ENCODE peak calls at places on chromosome 9, in eight cellular contexts. P is HCT116; K is CD4-positive, CD25-positive, alpha-beta regulatory T cell; I is astrocyte; W is PC-3; U is psoas muscle; Z is A549; D is fibroblast of lung. F is an unnamed sample.

GRCh38 chr9:70412678-70413426 is 1.6 kb downstream of the KLF9 start:
- DNase-seq in Z (peak), W (peak), P (no peak), K (peak), I (peak), U (peak), D (peak), F (no peak)

GRCh38 chr9:27870404-27870803 is 297.1 kb upstream of the C9orf72 start:
- DNase-seq in W (peak), P (no peak), I (no peak), U (no peak), K (no peak), Z (no peak), D (no peak), F (no peak)

GRCh38 chr9:135305546-135306180 is 173.9 kb upstream of the PPP1R26 start:
- DNase-seq in I (no peak), P (no peak), U (no peak), K (no peak), W (no peak), D (no peak), Z (no peak), F (no peak)

GRCh38 chr9:131330814-131331600 is 41.5 kb downstream of the PLPP7 start:
- DNase-seq in I (no peak), D (no peak), P (no peak), U (peak), Z (no peak), W (no peak), K (no peak), F (no peak)

GRCh38 chr9:26770821-26771220 is 121.8 kb downstream of the CAAP1 start:
- DNase-seq in U (no peak), D (no peak), P (no peak), I (no peak), Z (no peak), W (no peak), K (no peak), F (no peak)

GRCh38 chr9:92911496-92912475 is 33.9 kb upstream of the ZNF484 start:
- DNase-seq in D (no peak), I (no peak), W (peak), U (no peak), P (no peak), K (no peak), Z (peak), F (no peak)

GRCh38 chr9:114909657-114910056 is 20.7 kb downstream of the TNFSF8 start:
- DNase-seq in Z (no peak), W (no peak), K (no peak), P (no peak), U (no peak), I (no peak), D (no peak), F (no peak)

GRCh38 chr9:134130503-134131375 is 5.1 kb upstream of the WDR5 start:
- DNase-seq in U (peak), P (no peak), K (no peak), W (no peak), Z (no peak), I (no peak), D (peak), F (no peak)

GRCh38 chr9:120387257-120387999 is 192.5 kb downstream of the CDK5RAP2 start:
- DNase-seq in D (no peak), W (no peak), U (no peak), P (no peak), K (no peak), Z (no peak), I (no peak), F (no peak)

GRCh38 chr9:87503970-87504369 is 6.3 kb downstream of the DAPK1 start:
- DNase-seq in P (no peak), K (no peak), W (no peak), Z (no peak), D (peak), I (no peak), U (no peak), F (no peak)

GRCh38 chr9:17764306-17764705 is 185.4 kb downstream of the SH3GL2 start:
- DNase-seq in P (no peak), K (no peak), W (no peak), Z (no peak), U (no peak), I (no peak), D (no peak), F (no peak)

GRCh38 chr9:76379494-76379893 is 14.7 kb downstream of the RFK start:
- DNase-seq in K (no peak), U (no peak), W (peak), I (no peak), P (no peak), D (no peak), Z (peak), F (no peak)

GRCh38 chr9:70043689-70044449 is at the start of gene MAMDC2:
- DNase-seq in P (no peak), Z (no peak), I (peak), W (no peak), K (no peak), D (peak), U (peak), F (no peak)

GRCh38 chr9:128818839-128819715 is 777 bp downstream of the ENDOG start:
- DNase-seq in K (peak), W (peak), Z (no peak), P (no peak), I (no peak), U (peak), D (no peak), F (no peak)

GRCh38 chr9:95004452-95005275 is 278.2 kb downstream of the AOPEP start:
- DNase-seq in I (no peak), D (peak), Z (peak), P (no peak), K (peak), U (peak), W (peak), F (no peak)

GRCh38 chr9:113222482-113222841 is 1.1 kb downstream of the SLC31A1 start:
- DNase-seq in K (no peak), D (no peak), I (no peak), P (no peak), U (no peak), W (no peak), Z (no peak), F (no peak)

GRCh38 chr9:129036923-129037766 is 719 bp downstream of the MIGA2 start:
- DNase-seq in Z (no peak), W (no peak), D (no peak), K (no peak), I (no peak), P (no peak), U (no peak), F (no peak)

GRCh38 chr9:24333629-24334028 is 212.1 kb downstream of the IZUMO3 start:
- DNase-seq in K (no peak), D (no peak), Z (no peak), U (no peak), W (no peak), P (no peak), I (no peak), F (no peak)

GRCh38 chr9:130825051-130825651 is 9.9 kb upstream of the ABL1 start:
- DNase-seq in D (peak), K (no peak), W (peak), U (no peak), Z (no peak), P (no peak), I (peak), F (no peak)

GRCh38 chr9:100499866-100500265 is 26.9 kb downstream of the TMEFF1 start:
- DNase-seq in I (no peak), K (no peak), W (no peak), Z (no peak), U (no peak), P (no peak), D (no peak), F (no peak)

GRCh38 chr9:127865645-127866464 is 11.4 kb upstream of the ENG start:
- DNase-seq in D (no peak), W (no peak), K (peak), U (no peak), Z (no peak), I (no peak), P (no peak), F (no peak)

GRCh38 chr9:38392235-38393127 is at the start of gene ALDH1B1:
- DNase-seq in Z (peak), U (peak), I (peak), D (peak), P (peak), W (peak), K (peak), F (peak)

GRCh38 chr9:14314424-14314928 is 535 bp upstream of the NFIB start:
- DNase-seq in U (peak), W (peak), Z (peak), K (no peak), I (peak), P (peak), D (peak), F (no peak)

GRCh38 chr9:5843450-5844249 is 10.7 kb upstream of the ERMP1 start:
- DNase-seq in U (no peak), P (no peak), W (peak), K (no peak), I (peak), Z (peak), D (peak), F (no peak)

GRCh38 chr9:124450241-124450924 is at the start of gene ADGRD2:
- DNase-seq in D (peak), W (peak), P (no peak), I (peak), K (no peak), Z (no peak), U (no peak), F (no peak)

GRCh38 chr9:124735121-124735520 is 36.0 kb downstream of the NR6A1 start:
- DNase-seq in Z (no peak), D (peak), P (peak), K (no peak), I (peak), U (no peak), W (peak), F (no peak)

GRCh38 chr9:6096821-6097220 is 81.4 kb upstream of the RANBP6 start:
- DNase-seq in U (no peak), D (peak), P (no peak), I (peak), W (peak), K (no peak), Z (peak), F (no peak)

GRCh38 chr9:89923961-89924504 is 319.2 kb downstream of the GADD45G start:
- DNase-seq in D (peak), U (no peak), K (peak), W (peak), P (no peak), I (peak), Z (no peak), F (no peak)

GRCh38 chr9:113738898-113739604 is 137.1 kb upstream of the ZNF618 start:
- DNase-seq in I (no peak), K (peak), D (no peak), Z (peak), W (peak), P (no peak), U (no peak), F (no peak)

GRCh38 chr9:33498387-33498786 is 24.7 kb upstream of the NOL6 start:
- DNase-seq in K (peak), U (no peak), P (no peak), W (peak), D (no peak), I (no peak), Z (no peak), F (no peak)

GRCh38 chr9:127979015-127979332 is 1.8 kb downstream of the EEIG1 start:
- DNase-seq in Z (no peak), K (no peak), D (no peak), I (no peak), W (no peak), U (no peak), P (no peak), F (no peak)

GRCh38 chr9:91423785-91424402 is at the start of gene NFIL3:
- DNase-seq in K (peak), U (peak), Z (peak), I (peak), W (peak), D (peak), P (no peak), F (no peak)

GRCh38 chr9:21782207-21782606 is 20.2 kb upstream of the MTAP start:
- DNase-seq in D (peak), U (no peak), W (peak), P (peak), K (no peak), Z (no peak), I (peak), F (no peak)

GRCh38 chr9:17484906-17485305 is 94.0 kb upstream of the SH3GL2 start:
- DNase-seq in K (no peak), I (no peak), D (no peak), U (no peak), P (no peak), W (no peak), Z (no peak), F (no peak)

GRCh38 chr9:17509698-17510097 is 69.2 kb upstream of the SH3GL2 start:
- DNase-seq in U (no peak), W (no peak), D (peak), Z (no peak), P (no peak), K (no peak), I (peak), F (no peak)

GRCh38 chr9:2086971-2087370 is 71.8 kb downstream of the SMARCA2 start:
- DNase-seq in K (no peak), Z (no peak), P (no peak), W (no peak), I (no peak), D (no peak), U (no peak), F (no peak)

GRCh38 chr9:72691671-72692070 is 170.3 kb downstream of the TMC1 start:
- DNase-seq in K (no peak), Z (no peak), I (no peak), D (no peak), W (no peak), U (no peak), P (no peak), F (no peak)
- H3K27ac ChIP-seq in K (no peak), Z (no peak), I (no peak), D (no peak), W (no peak), U (no peak), P (no peak), F (no peak)

DNA sequence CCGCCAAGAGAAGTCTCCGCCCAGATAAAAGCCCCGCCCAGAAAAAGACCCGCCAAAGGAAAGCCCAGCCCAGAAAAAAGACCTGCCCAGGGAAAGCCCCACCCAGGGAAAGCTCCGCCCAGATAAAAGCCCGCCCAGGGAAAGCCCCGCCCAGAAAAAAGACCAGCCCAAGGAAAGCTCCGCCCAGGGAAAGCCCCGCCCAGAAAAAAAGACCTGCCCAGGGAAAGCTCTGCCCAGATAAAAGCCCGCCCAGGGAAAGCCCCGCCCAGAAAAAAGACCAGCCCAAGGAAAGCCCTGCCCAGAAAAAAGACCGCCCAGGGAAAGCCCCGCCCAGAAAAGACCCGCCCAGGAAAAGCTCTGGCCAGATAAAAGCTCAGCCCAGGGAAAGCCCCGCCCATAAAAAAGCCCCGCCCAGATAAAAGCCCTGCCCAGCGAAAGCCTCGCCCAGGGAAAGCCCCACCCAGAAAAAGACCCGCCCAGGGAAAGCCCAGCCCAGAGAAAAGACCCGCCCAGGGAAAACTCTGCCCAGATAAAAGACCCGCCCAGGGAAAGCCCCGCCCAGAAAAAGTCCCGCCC is 11.6 kb downstream of the GRIN1 start:
- DNase-seq in D (no peak), Z (peak), P (peak), K (no peak), W (peak), U (peak), I (no peak), F (no peak)
- H3K27ac ChIP-seq in D (no peak), Z (no peak), P (peak), K (no peak), W (no peak), U (no peak), I (no peak), F (no peak)

DNA sequence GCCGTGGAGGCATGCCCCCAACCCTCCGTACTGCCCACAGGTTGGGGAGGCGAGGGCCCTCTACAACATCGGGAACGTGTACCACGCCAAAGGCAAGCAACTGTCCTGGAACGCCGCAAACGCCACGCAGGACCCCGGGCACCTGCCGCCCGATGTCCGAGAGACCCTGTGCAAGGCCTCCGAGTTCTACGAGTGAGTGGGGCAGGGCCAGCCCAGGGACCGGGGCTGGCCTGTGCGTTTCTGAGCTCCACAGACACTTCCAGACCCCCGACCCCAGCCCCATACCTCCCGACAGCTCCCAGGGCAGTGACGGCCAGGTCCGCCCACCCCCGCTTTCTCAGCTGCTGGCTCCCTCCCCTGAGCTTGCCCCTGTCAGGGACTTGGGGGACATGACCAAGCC is 9.5 kb downstream of the GPSM1 start:
- DNase-seq in K (no peak), P (no peak), W (no peak), Z (no peak), D (no peak), I (no peak), U (no peak), F (no peak)
- H3K27ac ChIP-seq in K (no peak), P (no peak), W (no peak), Z (no peak), D (no peak), I (no peak), U (no peak), F (no peak)

GRCh38 chr9:97992219-97992618 is 9.1 kb downstream of the ANP32B start:
- DNase-seq in W (no peak), Z (no peak), P (no peak), U (no peak), D (no peak), I (no peak), K (no peak), F (no peak)
- H3K27ac ChIP-seq in W (no peak), Z (no peak), P (no peak), U (no peak), D (no peak), I (no peak), K (no peak), F (no peak)

DNA sequence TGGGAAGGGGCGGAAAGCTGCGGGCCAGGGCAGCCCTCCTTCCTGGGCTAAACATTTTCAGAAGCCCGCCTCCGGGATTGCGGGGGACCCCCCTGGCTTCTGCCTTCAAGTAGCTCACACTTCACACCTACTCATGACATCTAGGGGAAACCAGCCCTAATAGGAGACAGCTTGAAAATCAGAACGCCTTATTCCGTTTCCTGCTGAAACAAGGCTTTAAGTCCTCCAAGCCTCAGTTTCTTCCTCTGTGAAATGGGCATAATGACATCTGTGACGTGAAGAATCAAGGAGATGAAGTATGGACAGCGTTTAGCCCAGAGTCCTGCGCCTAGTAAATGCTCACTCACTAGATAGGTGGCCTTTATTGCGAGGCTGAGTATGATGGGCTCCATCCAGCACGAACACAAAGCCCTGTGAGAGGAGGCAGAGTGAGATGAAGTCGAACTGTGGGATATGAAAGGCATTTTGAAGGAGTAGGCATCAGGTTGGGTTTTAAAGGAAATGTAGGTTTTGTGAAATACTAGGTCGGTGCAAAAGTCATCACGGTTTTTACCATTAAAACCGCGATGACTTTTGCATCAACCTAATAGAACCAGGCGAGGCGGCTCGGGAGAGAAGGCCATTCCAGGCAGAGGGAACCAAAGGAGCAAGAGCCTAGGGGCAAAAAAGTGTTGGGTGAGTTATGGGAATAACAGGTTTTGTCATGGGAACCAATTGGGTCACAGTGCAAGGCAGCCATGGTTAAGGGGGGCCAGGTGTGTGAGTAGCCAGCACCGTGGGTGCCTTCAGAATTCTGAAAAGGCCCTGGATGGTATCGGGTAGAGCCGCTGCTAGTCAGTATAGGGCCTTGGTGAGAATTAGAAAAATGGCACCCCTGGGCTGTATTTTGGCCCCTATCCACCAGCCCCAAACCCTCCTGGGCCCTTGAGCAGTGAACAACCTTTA is 1.0 kb upstream of the TSC1 start:
- DNase-seq in W (no peak), K (no peak), I (no peak), P (no peak), Z (no peak), D (no peak), U (no peak), F (no peak)
- H3K27ac ChIP-seq in W (no peak), K (peak), I (peak), P (peak), Z (peak), D (peak), U (peak), F (peak)

F was measured in AG04450.